ENCODE peak calls at places on chromosomes 5 and 9, in six cellular contexts. C is Panc1; D is caudate nucleus; V is PC-9; X is keratinocyte; M is CD8-positive, alpha-beta memory T cell. Q is an unnamed sample.

GRCh38 chr9:80755586-80755985 is 933.8 kb downstream of the TLE1 start:
- DNase-seq in D (no peak), X (no peak), M (no peak), C (no peak), V (no peak), Q (no peak)

GRCh38 chr5:107215581-107215980 is 455.2 kb downstream of the EFNA5 start:
- DNase-seq in V (peak; percentile 9), D (no peak), X (no peak), C (peak; percentile 4), M (no peak), Q (no peak)

GRCh38 chr5:172839669-172840068 is 5.6 kb downstream of the ERGIC1 start:
- DNase-seq in C (no peak), M (no peak), V (no peak), D (no peak), X (no peak), Q (no peak)

GRCh38 chr9:131739192-131739961 is 499 bp downstream of the RAPGEF1 start:
- DNase-seq in C (no peak), V (peak; percentile 46), X (no peak), D (no peak), M (peak; percentile 62), Q (no peak)

GRCh38 chr5:149719666-149720065 is 10.4 kb upstream of the PPARGC1B start:
- DNase-seq in X (peak; percentile 35), V (peak; percentile 78), D (no peak), C (no peak), M (no peak), Q (no peak)

GRCh38 chr5:178123094-178123986 is 7.5 kb upstream of the RMND5B start:
- DNase-seq in V (peak; percentile 80), C (no peak), D (no peak), M (peak; percentile 39), X (no peak), Q (no peak)

GRCh38 chr9:6552738-6553121 is 92.8 kb downstream of the GLDC start:
- DNase-seq in M (no peak), V (no peak), X (no peak), D (no peak), C (no peak), Q (no peak)

GRCh38 chr5:137752873-137753226 is 1.3 kb downstream of the HNRNPA0 start:
- DNase-seq in C (no peak), M (peak; percentile 58), D (no peak), X (no peak), V (peak; percentile 21), Q (no peak)

GRCh38 chr9:126483468-126484056 is 130.2 kb upstream of the LMX1B start:
- DNase-seq in M (no peak), C (no peak), D (no peak), X (no peak), V (no peak), Q (no peak)

GRCh38 chr5:159104058-159104651 is 4.4 kb upstream of the EBF1 start:
- DNase-seq in C (no peak), V (no peak), D (no peak), X (no peak), M (no peak), Q (peak; percentile 65)

GRCh38 chr9:135887021-135887507 is 20.3 kb downstream of the CAMSAP1 start:
- DNase-seq in V (no peak), M (no peak), C (no peak), D (no peak), X (no peak), Q (no peak)

GRCh38 chr9:69996947-69997346 is 46.7 kb upstream of the MAMDC2 start:
- DNase-seq in D (no peak), C (no peak), X (no peak), V (no peak), M (no peak), Q (no peak)

DNA sequence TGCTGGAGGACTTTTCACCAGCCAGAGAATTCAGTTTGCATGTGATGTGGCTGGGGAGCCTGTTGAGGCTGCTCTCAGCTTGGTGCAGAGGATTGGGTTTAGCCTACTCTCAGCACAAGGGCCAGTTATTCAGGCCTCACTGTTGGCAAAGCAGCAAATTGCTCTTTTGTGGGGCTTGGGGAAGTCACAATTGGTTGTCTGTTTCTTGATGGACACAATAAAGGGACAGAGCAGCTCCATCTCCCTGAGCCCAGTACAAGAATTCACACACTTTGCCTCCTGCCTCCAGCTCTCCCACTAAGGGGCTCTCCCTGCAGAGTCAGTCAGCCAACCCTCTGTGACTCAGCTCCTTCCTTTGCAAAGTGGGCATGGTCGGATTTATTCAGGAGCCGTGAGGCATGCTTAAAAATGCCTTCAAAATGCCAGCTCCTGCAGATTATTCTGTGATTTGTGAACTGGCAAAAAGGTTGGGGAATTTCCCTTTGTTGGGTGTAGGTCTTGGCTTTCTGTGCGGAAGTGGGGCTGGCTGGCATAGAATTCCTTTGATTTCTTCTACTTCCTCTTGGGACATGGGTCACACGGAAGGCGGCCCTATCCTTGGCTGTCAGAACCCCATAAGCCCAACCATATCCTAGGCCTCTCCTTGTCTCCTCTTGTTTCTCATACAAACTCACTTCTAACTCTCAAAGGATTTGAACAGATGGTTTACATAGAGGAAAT is 118.6 kb upstream of the CD180 start:
- DNase-seq in D (peak; percentile 22), V (no peak), M (no peak), C (no peak), X (no peak), Q (no peak)
- H3K27ac ChIP-seq in D (peak overlapping the region; percentile 93), V (no peak overlapping the region), M (no peak overlapping the region), C (no peak overlapping the region), X (peak overlapping the region; percentile 62), Q (peak overlapping the region; percentile 30)

GRCh38 chr9:36162211-36162610 is 7.0 kb upstream of the CCIN start:
- DNase-seq in D (no peak), M (peak; percentile 9), V (no peak), X (no peak), C (no peak), Q (no peak)
- H3K27ac ChIP-seq in D (no peak overlapping the region), M (no peak overlapping the region), V (no peak overlapping the region), X (no peak overlapping the region), C (no peak overlapping the region), Q (no peak overlapping the region)

GRCh38 chr5:5609935-5610334 is 187.5 kb downstream of the ICE1 start:
- DNase-seq in X (no peak), V (no peak), D (no peak), C (no peak), M (no peak), Q (no peak)

GRCh38 chr5:5616247-5616895 is 193.9 kb downstream of the ICE1 start:
- DNase-seq in X (no peak), M (no peak), D (no peak), V (no peak), C (no peak), Q (no peak)

GRCh38 chr5:5612096-5612495 is 189.6 kb downstream of the ICE1 start:
- DNase-seq in V (no peak), X (no peak), D (no peak), M (no peak), C (no peak), Q (no peak)

GRCh38 chr5:5615569-5615968 is 193.1 kb downstream of the ICE1 start:
- DNase-seq in M (no peak), V (no peak), X (no peak), D (no peak), C (no peak), Q (no peak)

DNA sequence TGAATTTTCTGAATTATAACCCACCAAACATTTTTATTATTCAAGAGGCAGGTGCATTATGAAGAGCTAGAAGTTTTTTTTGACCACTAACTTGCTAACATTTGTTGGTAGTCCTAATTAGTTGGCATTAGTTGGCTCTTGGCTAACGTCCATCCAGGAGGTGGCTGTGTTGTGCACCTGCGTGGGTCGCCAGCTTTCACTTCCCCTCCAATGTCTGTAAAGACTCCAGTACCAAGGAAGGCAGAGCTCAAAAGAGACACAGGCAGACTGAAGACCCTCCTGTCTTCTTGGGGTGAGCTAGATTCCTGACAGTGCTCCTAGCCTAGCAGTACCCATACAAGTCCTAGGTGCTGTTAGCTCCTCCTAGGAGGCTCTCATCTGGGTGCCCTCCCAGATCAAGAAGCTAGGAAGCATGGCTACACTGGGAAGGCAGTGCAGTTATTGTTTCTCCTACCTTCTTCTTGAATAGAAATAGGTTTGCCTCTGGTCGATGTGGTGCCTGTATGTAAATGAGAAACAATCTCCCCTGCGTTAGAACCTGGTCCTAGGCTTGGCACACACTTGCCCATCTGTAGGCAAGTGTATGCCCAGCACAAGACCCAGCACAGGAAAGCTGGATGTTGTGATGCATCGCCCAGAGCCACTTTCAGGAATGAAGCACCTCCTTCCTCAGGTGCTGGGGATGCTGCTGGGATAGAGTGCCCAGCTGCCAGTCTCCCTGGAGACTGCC is 190.9 kb downstream of the ICE1 start:
- DNase-seq in C (no peak), D (no peak), X (no peak), V (no peak), M (no peak), Q (no peak)
- H3K27ac ChIP-seq in C (no peak overlapping the region), D (no peak overlapping the region), X (no peak overlapping the region), V (no peak overlapping the region), M (no peak overlapping the region), Q (no peak overlapping the region)

DNA sequence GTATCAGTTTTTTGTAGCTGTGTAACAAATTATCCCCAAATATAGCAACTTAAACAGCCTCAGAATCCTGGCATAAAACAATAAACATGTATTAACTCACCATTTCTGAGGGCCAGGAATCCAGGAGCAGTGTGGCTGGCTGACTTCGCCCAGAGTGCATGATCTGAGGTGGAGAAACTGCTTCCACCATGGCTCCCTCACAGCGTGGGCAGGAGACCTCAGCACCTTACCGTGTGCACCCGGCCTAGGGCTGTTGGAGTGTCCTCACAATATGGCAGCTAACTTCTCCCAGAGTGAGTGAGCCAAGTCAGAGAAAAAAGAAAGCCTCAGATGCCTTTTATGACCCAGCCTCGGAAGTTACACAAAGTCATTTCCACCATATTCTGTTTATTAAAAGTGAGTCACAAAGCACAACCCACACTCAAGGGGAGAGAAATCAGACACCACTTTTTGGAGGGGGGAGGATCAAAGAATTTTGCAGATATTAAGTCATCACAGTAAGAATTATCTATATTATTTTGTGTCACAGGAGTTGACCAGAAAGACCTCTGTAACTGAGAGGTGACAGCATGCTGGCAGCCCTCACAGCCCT is 59.6 kb downstream of the TSTD2 start:
- DNase-seq in M (no peak), C (no peak), D (no peak), V (no peak), X (no peak), Q (peak; percentile 37)
- H3K27ac ChIP-seq in M (no peak overlapping the region), C (no peak overlapping the region), D (no peak overlapping the region), V (no peak overlapping the region), X (no peak overlapping the region), Q (no peak overlapping the region)

GRCh38 chr5:67530609-67531255 is 334.1 kb upstream of the CD180 start:
- DNase-seq in D (no peak), V (no peak), M (no peak), X (no peak), C (no peak), Q (no peak)
- H3K27ac ChIP-seq in D (no peak overlapping the region), V (no peak overlapping the region), M (no peak overlapping the region), X (no peak overlapping the region), C (no peak overlapping the region), Q (no peak overlapping the region)

GRCh38 chr9:114583776-114584175 is 3.8 kb upstream of the ATP6V1G1 start:
- DNase-seq in C (no peak), V (no peak), X (no peak), D (no peak), M (no peak), Q (no peak)

GRCh38 chr9:114583371-114583770 is 4.2 kb upstream of the ATP6V1G1 start:
- DNase-seq in V (no peak), D (no peak), M (no peak), C (no peak), X (no peak), Q (no peak)

GRCh38 chr9:114580609-114581193 is 6.9 kb upstream of the ATP6V1G1 start:
- DNase-seq in C (no peak), D (no peak), M (no peak), X (no peak), V (no peak), Q (no peak)
- H3K27ac ChIP-seq in C (no peak overlapping the region), D (no peak overlapping the region), M (no peak overlapping the region), X (no peak overlapping the region), V (peak overlapping the region; percentile 29), Q (no peak overlapping the region)

GRCh38 chr9:128202648-128203023 is 543 bp upstream of the DNM1 start:
- DNase-seq in V (no peak), C (no peak), X (no peak), D (no peak), M (no peak), Q (no peak)
- H3K27ac ChIP-seq in V (no peak overlapping the region), C (no peak overlapping the region), X (no peak overlapping the region), D (no peak overlapping the region), M (no peak overlapping the region), Q (no peak overlapping the region)

Q was measured in suprapubic skin.